ENCODE peak calls at places on chromosomes 7 and 10, in four cellular contexts. G is activated CD8-positive, alpha-beta memory T cell treated with anti-CD3 and anti-CD28 coated beads for 4 hours; V is left colon; A is uterus. W is an unnamed sample.

GRCh38 chr10:47371629-47372485 is 12.2 kb downstream of the ZNF488 start:
- DNase-seq in V (no peak), A (no peak), G (no peak), W (peak)

GRCh38 chr10:113992601-113993011 is 51.1 kb upstream of the ADRB1 start:
- DNase-seq in G (no peak), V (no peak), A (peak), W (peak)

GRCh38 chr10:132096223-132096622 is 30.5 kb downstream of the JAKMIP3 start:
- DNase-seq in G (no peak), A (no peak), V (no peak), W (peak)

GRCh38 chr7:78535655-78536054 is 737.1 kb downstream of the PHTF2 start:
- DNase-seq in G (no peak), V (no peak), A (no peak), W (no peak)

GRCh38 chr10:33483124-33483794 is 148.8 kb upstream of the NRP1 start:
- DNase-seq in A (no peak), G (no peak), V (no peak), W (no peak)

GRCh38 chr7:34133356-34133982 is 228.1 kb downstream of the BMPER start:
- DNase-seq in G (no peak), A (no peak), V (no peak), W (no peak)

GRCh38 chr10:34808789-34809745 is 6.0 kb downstream of the PARD3 start:
- DNase-seq in V (peak), A (peak), G (no peak), W (peak)

GRCh38 chr7:131557521-131558385 is 1.3 kb upstream of the PODXL start:
- DNase-seq in G (no peak), V (peak), A (peak), W (no peak)

GRCh38 chr10:126425473-126426065 is 37.3 kb upstream of the ADAM12 start:
- DNase-seq in G (no peak), V (no peak), A (no peak), W (no peak)

GRCh38 chr10:30784521-30784895 is 155.0 kb upstream of the LYZL2 start:
- DNase-seq in A (no peak), V (no peak), G (no peak), W (no peak)

GRCh38 chr10:46550076-46550790 is 6.2 kb downstream of the GPRIN2 start:
- DNase-seq in G (no peak), A (no peak), V (peak), W (peak)

GRCh38 chr7:47371317-47371716 is 210.6 kb downstream of the TNS3 start:
- DNase-seq in G (no peak), A (no peak), V (no peak), W (no peak)

GRCh38 chr10:46198516-46198915 is 88.3 kb upstream of the ANTXRL start:
- DNase-seq in V (no peak), G (no peak), A (no peak), W (no peak)

GRCh38 chr10:113071446-113071845 is 121.4 kb downstream of the TCF7L2 start:
- DNase-seq in V (peak), A (no peak), G (no peak), W (peak)

GRCh38 chr10:8311526-8312070 is 257.1 kb downstream of the GATA3 start:
- DNase-seq in G (no peak), A (no peak), V (no peak), W (no peak)

GRCh38 chr7:38863609-38864291 is 45.2 kb downstream of the VPS41 start:
- DNase-seq in V (no peak), A (no peak), G (no peak), W (no peak)

GRCh38 chr10:4704034-4704545 is 121.9 kb upstream of the AKR1E2 start:
- DNase-seq in G (no peak), V (no peak), A (no peak), W (no peak)

GRCh38 chr10:125014984-125015944 is 73.3 kb downstream of the ZRANB1 start:
- DNase-seq in A (no peak), V (no peak), G (no peak), W (no peak)

GRCh38 chr7:1530946-1531262 is 402 bp downstream of the MAFK start:
- DNase-seq in A (no peak), G (no peak), V (no peak), W (no peak)

GRCh38 chr7:78153285-78153684 is 354.7 kb downstream of the PHTF2 start:
- DNase-seq in A (no peak), G (no peak), V (no peak), W (no peak)

GRCh38 chr7:6252310-6252709 is 20.1 kb downstream of the CYTH3 start:
- DNase-seq in A (no peak), V (no peak), G (no peak), W (no peak)

GRCh38 chr7:34058791-34059550 is 153.6 kb downstream of the BMPER start:
- DNase-seq in A (no peak), G (no peak), V (no peak), W (no peak)

GRCh38 chr10:43211431-43212042 is 55.3 kb downstream of the RASGEF1A start:
- DNase-seq in V (no peak), A (no peak), G (no peak), W (no peak)

GRCh38 chr10:13844651-13845050 is 257.9 kb downstream of the PRPF18 start:
- DNase-seq in V (no peak), A (no peak), G (no peak), W (no peak)

GRCh38 chr10:58486821-58487220 is 25.9 kb upstream of the BICC1 start:
- DNase-seq in V (no peak), A (no peak), G (no peak), W (no peak)

GRCh38 chr7:155204744-155205367 is 92.8 kb upstream of the INSIG1 start:
- DNase-seq in A (no peak), G (no peak), V (no peak), W (no peak)

GRCh38 chr10:116835658-116836057 is 13.6 kb upstream of the ENO4 start:
- DNase-seq in V (no peak), G (no peak), A (no peak), W (no peak)

GRCh38 chr10:100128951-100129350 is 47.3 kb upstream of the CPN1 start:
- DNase-seq in A (no peak), G (no peak), V (no peak), W (no peak)

GRCh38 chr10:97915346-97915745 is 65.7 kb downstream of the GOLGA7B start:
- DNase-seq in A (no peak), G (no peak), V (no peak), W (no peak)

GRCh38 chr10:76026176-76026771 is 594.9 kb downstream of the LRMDA start:
- DNase-seq in V (no peak), A (no peak), G (no peak), W (no peak)

GRCh38 chr10:86263209-86263608 is 103.4 kb downstream of the GRID1 start:
- DNase-seq in V (no peak), G (no peak), A (no peak), W (no peak)

GRCh38 chr10:49605939-49606509 is 4.1 kb upstream of the SLC18A3 start:
- DNase-seq in V (no peak), G (no peak), A (peak), W (peak)

GRCh38 chr7:155489862-155490696 is 32.1 kb downstream of the EN2 start:
- DNase-seq in V (peak), G (no peak), A (no peak), W (no peak)

GRCh38 chr10:6002809-6003500 is 25.6 kb upstream of the IL15RA start:
- DNase-seq in A (no peak), G (no peak), V (no peak), W (no peak)

GRCh38 chr7:95481768-95482167 is 4.0 kb upstream of the ASB4 start:
- DNase-seq in V (no peak), A (no peak), G (no peak), W (no peak)

GRCh38 chr10:127405221-127405620 is 143.9 kb upstream of the NPS start:
- DNase-seq in G (no peak), A (no peak), V (no peak), W (no peak)

GRCh38 chr10:103969436-103969835 is 2.5 kb downstream of the SLK start:
- DNase-seq in A (no peak), G (no peak), V (no peak), W (no peak)

W was measured in adrenal gland.